ENCODE peak calls at places on chromosomes 5 and 9, in nine cellular contexts. One of them, this sample, is unnamed.

GRCh38 chr9:136585531-136586120 is 39.8 kb upstream of the NOTCH1 start:
- DNase-seq in fibroblast of lung: no peak
- DNase-seq in AG10803: no peak
- DNase-seq in astrocyte of the spinal cord: no peak
- DNase-seq in tibial artery: no peak
- DNase-seq in H1: no peak
- DNase-seq in heart right ventricle: no peak
- DNase-seq in CD8-positive, alpha-beta T cell: no peak
- DNase-seq in GM23338: no peak
- DNase-seq in this sample: no peak

GRCh38 chr9:107249665-107250285 is 33.3 kb upstream of the RAD23B start:
- DNase-seq in fibroblast of lung: no peak
- DNase-seq in AG10803: peak
- DNase-seq in astrocyte of the spinal cord: no peak
- DNase-seq in tibial artery: no peak
- DNase-seq in H1: no peak
- DNase-seq in heart right ventricle: no peak
- DNase-seq in CD8-positive, alpha-beta T cell: no peak
- DNase-seq in GM23338: no peak
- DNase-seq in this sample: no peak

GRCh38 chr9:109901191-109901590 is 121.2 kb downstream of the PALM2AKAP2 start:
- DNase-seq in fibroblast of lung: no peak
- DNase-seq in AG10803: peak
- DNase-seq in astrocyte of the spinal cord: no peak
- DNase-seq in tibial artery: no peak
- DNase-seq in H1: no peak
- DNase-seq in heart right ventricle: no peak
- DNase-seq in CD8-positive, alpha-beta T cell: no peak
- DNase-seq in GM23338: no peak
- DNase-seq in this sample: no peak

GRCh38 chr5:172454355-172455086 is at the start of gene SH3PXD2B:
- DNase-seq in fibroblast of lung: peak
- DNase-seq in AG10803: peak
- DNase-seq in astrocyte of the spinal cord: peak
- DNase-seq in tibial artery: peak
- DNase-seq in H1: no peak
- DNase-seq in heart right ventricle: peak
- DNase-seq in CD8-positive, alpha-beta T cell: peak
- DNase-seq in GM23338: peak
- DNase-seq in this sample: no peak

GRCh38 chr5:129243058-129243457 is 148.5 kb downstream of the ISOC1 start:
- DNase-seq in fibroblast of lung: peak
- DNase-seq in AG10803: no peak
- DNase-seq in astrocyte of the spinal cord: no peak
- DNase-seq in tibial artery: no peak
- DNase-seq in H1: no peak
- DNase-seq in heart right ventricle: no peak
- DNase-seq in CD8-positive, alpha-beta T cell: no peak
- DNase-seq in GM23338: no peak
- DNase-seq in this sample: no peak

GRCh38 chr9:2026598-2026997 is 11.5 kb downstream of the SMARCA2 start:
- DNase-seq in fibroblast of lung: no peak
- DNase-seq in AG10803: no peak
- DNase-seq in astrocyte of the spinal cord: no peak
- DNase-seq in tibial artery: no peak
- DNase-seq in H1: no peak
- DNase-seq in heart right ventricle: no peak
- DNase-seq in CD8-positive, alpha-beta T cell: no peak
- DNase-seq in GM23338: no peak
- DNase-seq in this sample: no peak

GRCh38 chr5:171595801-171596231 is 176.4 kb downstream of the FGF18 start:
- DNase-seq in fibroblast of lung: peak
- DNase-seq in AG10803: peak
- DNase-seq in astrocyte of the spinal cord: peak
- DNase-seq in tibial artery: peak
- DNase-seq in H1: no peak
- DNase-seq in heart right ventricle: no peak
- DNase-seq in CD8-positive, alpha-beta T cell: no peak
- DNase-seq in GM23338: no peak
- DNase-seq in this sample: no peak

GRCh38 chr9:127122176-127123151 is at the start of gene ANGPTL2:
- DNase-seq in fibroblast of lung: peak
- DNase-seq in AG10803: peak
- DNase-seq in astrocyte of the spinal cord: peak
- DNase-seq in tibial artery: peak
- DNase-seq in H1: peak
- DNase-seq in heart right ventricle: peak
- DNase-seq in CD8-positive, alpha-beta T cell: no peak
- DNase-seq in GM23338: peak
- DNase-seq in this sample: peak

GRCh38 chr5:157971466-157972324 is 112.8 kb upstream of the CLINT1 start:
- DNase-seq in fibroblast of lung: no peak
- DNase-seq in AG10803: peak
- DNase-seq in astrocyte of the spinal cord: no peak
- DNase-seq in tibial artery: no peak
- DNase-seq in H1: no peak
- DNase-seq in heart right ventricle: no peak
- DNase-seq in CD8-positive, alpha-beta T cell: no peak
- DNase-seq in GM23338: peak
- DNase-seq in this sample: no peak

GRCh38 chr9:21060919-21061561 is 16.7 kb downstream of the IFNB1 start:
- DNase-seq in fibroblast of lung: peak
- DNase-seq in AG10803: peak
- DNase-seq in astrocyte of the spinal cord: peak
- DNase-seq in tibial artery: no peak
- DNase-seq in H1: no peak
- DNase-seq in heart right ventricle: no peak
- DNase-seq in CD8-positive, alpha-beta T cell: no peak
- DNase-seq in GM23338: peak
- DNase-seq in this sample: peak

GRCh38 chr5:150763023-150763793 is 4.4 kb upstream of the DCTN4 start:
- DNase-seq in fibroblast of lung: peak
- DNase-seq in AG10803: peak
- DNase-seq in astrocyte of the spinal cord: peak
- DNase-seq in tibial artery: peak
- DNase-seq in H1: no peak
- DNase-seq in heart right ventricle: no peak
- DNase-seq in CD8-positive, alpha-beta T cell: no peak
- DNase-seq in GM23338: no peak
- DNase-seq in this sample: peak

GRCh38 chr5:174082286-174082685 is 36.8 kb downstream of the NSG2 start:
- DNase-seq in fibroblast of lung: no peak
- DNase-seq in AG10803: no peak
- DNase-seq in astrocyte of the spinal cord: no peak
- DNase-seq in tibial artery: no peak
- DNase-seq in H1: no peak
- DNase-seq in heart right ventricle: no peak
- DNase-seq in CD8-positive, alpha-beta T cell: no peak
- DNase-seq in GM23338: no peak
- DNase-seq in this sample: no peak

GRCh38 chr9:131370638-131371037 is 23.2 kb upstream of the PRRC2B start:
- DNase-seq in fibroblast of lung: no peak
- DNase-seq in AG10803: no peak
- DNase-seq in astrocyte of the spinal cord: no peak
- DNase-seq in tibial artery: no peak
- DNase-seq in H1: no peak
- DNase-seq in heart right ventricle: no peak
- DNase-seq in CD8-positive, alpha-beta T cell: no peak
- DNase-seq in GM23338: no peak
- DNase-seq in this sample: no peak

GRCh38 chr5:116145416-116145815 is 60.6 kb downstream of the COMMD10 start:
- DNase-seq in fibroblast of lung: no peak
- DNase-seq in AG10803: no peak
- DNase-seq in astrocyte of the spinal cord: no peak
- DNase-seq in tibial artery: no peak
- DNase-seq in H1: no peak
- DNase-seq in heart right ventricle: no peak
- DNase-seq in CD8-positive, alpha-beta T cell: peak
- DNase-seq in GM23338: no peak
- DNase-seq in this sample: no peak

GRCh38 chr5:9869616-9870288 is 239.6 kb upstream of the TAS2R1 start:
- DNase-seq in fibroblast of lung: peak
- DNase-seq in AG10803: peak
- DNase-seq in astrocyte of the spinal cord: peak
- DNase-seq in tibial artery: no peak
- DNase-seq in H1: no peak
- DNase-seq in heart right ventricle: no peak
- DNase-seq in CD8-positive, alpha-beta T cell: no peak
- DNase-seq in GM23338: no peak
- DNase-seq in this sample: peak

GRCh38 chr5:100860407-100860806 is 42.7 kb downstream of the ST8SIA4 start:
- DNase-seq in fibroblast of lung: no peak
- DNase-seq in AG10803: no peak
- DNase-seq in astrocyte of the spinal cord: no peak
- DNase-seq in tibial artery: no peak
- DNase-seq in H1: no peak
- DNase-seq in heart right ventricle: no peak
- DNase-seq in CD8-positive, alpha-beta T cell: no peak
- DNase-seq in GM23338: no peak
- DNase-seq in this sample: no peak

GRCh38 chr9:34501889-34502425 is 20.8 kb downstream of the ENHO start:
- DNase-seq in fibroblast of lung: peak
- DNase-seq in AG10803: peak
- DNase-seq in astrocyte of the spinal cord: peak
- DNase-seq in tibial artery: peak
- DNase-seq in H1: no peak
- DNase-seq in heart right ventricle: peak
- DNase-seq in CD8-positive, alpha-beta T cell: no peak
- DNase-seq in GM23338: peak
- DNase-seq in this sample: peak
- TF ChIP-seq CTCF in fibroblast of lung: no peak
- TF ChIP-seq CTCF in AG10803: peak
- TF ChIP-seq CTCF in astrocyte of the spinal cord: peak
- TF ChIP-seq CTCF in tibial artery: no peak
- TF ChIP-seq CTCF in H1: peak
- TF ChIP-seq CTCF in heart right ventricle: peak
- TF ChIP-seq CTCF in CD8-positive, alpha-beta T cell: no peak
- TF ChIP-seq CTCF in GM23338: no peak
- TF ChIP-seq CTCF in this sample: peak

GRCh38 chr9:121937248-121937647 is 155.9 kb downstream of the TTLL11 start:
- DNase-seq in fibroblast of lung: no peak
- DNase-seq in AG10803: no peak
- DNase-seq in astrocyte of the spinal cord: no peak
- DNase-seq in tibial artery: no peak
- DNase-seq in H1: no peak
- DNase-seq in heart right ventricle: no peak
- DNase-seq in CD8-positive, alpha-beta T cell: no peak
- DNase-seq in GM23338: no peak
- DNase-seq in this sample: no peak

GRCh38 chr9:121935744-121936143 is 157.4 kb downstream of the TTLL11 start:
- DNase-seq in fibroblast of lung: no peak
- DNase-seq in AG10803: no peak
- DNase-seq in astrocyte of the spinal cord: no peak
- DNase-seq in tibial artery: no peak
- DNase-seq in H1: no peak
- DNase-seq in heart right ventricle: no peak
- DNase-seq in CD8-positive, alpha-beta T cell: no peak
- DNase-seq in GM23338: peak
- DNase-seq in this sample: no peak

GRCh38 chr9:121942313-121942712 is 150.8 kb downstream of the TTLL11 start:
- DNase-seq in fibroblast of lung: no peak
- DNase-seq in AG10803: no peak
- DNase-seq in astrocyte of the spinal cord: no peak
- DNase-seq in tibial artery: no peak
- DNase-seq in H1: no peak
- DNase-seq in heart right ventricle: no peak
- DNase-seq in CD8-positive, alpha-beta T cell: no peak
- DNase-seq in GM23338: no peak
- DNase-seq in this sample: no peak

GRCh38 chr9:121939643-121940042 is 153.5 kb downstream of the TTLL11 start:
- DNase-seq in fibroblast of lung: no peak
- DNase-seq in AG10803: no peak
- DNase-seq in astrocyte of the spinal cord: no peak
- DNase-seq in tibial artery: no peak
- DNase-seq in H1: no peak
- DNase-seq in heart right ventricle: no peak
- DNase-seq in CD8-positive, alpha-beta T cell: no peak
- DNase-seq in GM23338: peak
- DNase-seq in this sample: no peak

DNA sequence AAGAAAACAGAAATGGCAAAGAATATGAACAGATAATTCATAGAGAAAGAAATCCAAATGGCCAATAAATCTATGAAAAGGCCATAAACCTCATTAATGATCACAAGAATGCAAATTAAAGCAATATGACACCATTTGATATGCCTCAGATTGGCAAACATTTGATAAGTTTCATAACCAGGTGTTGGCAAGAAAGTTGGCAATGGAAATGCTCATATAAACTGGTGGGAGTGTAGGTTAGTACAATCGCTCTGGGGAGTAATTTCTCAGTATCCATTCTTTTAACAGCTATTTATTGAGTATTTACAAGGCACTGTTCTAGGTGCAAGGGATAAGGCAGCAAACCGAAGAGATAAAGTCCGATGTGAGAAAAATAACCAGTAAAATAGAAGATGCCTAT is 154.5 kb downstream of the TTLL11 start:
- DNase-seq in fibroblast of lung: no peak
- DNase-seq in AG10803: no peak
- DNase-seq in astrocyte of the spinal cord: no peak
- DNase-seq in tibial artery: no peak
- DNase-seq in H1: no peak
- DNase-seq in heart right ventricle: no peak
- DNase-seq in CD8-positive, alpha-beta T cell: no peak
- DNase-seq in GM23338: no peak
- DNase-seq in this sample: no peak
- H3K4me3 ChIP-seq in fibroblast of lung: no peak
- H3K4me3 ChIP-seq in AG10803: no peak
- H3K4me3 ChIP-seq in astrocyte of the spinal cord: no peak
- H3K4me3 ChIP-seq in tibial artery: no peak
- H3K4me3 ChIP-seq in H1: no peak
- H3K4me3 ChIP-seq in heart right ventricle: no peak
- H3K4me3 ChIP-seq in CD8-positive, alpha-beta T cell: no peak
- H3K4me3 ChIP-seq in GM23338: no peak
- H3K4me3 ChIP-seq in this sample: no peak

DNA sequence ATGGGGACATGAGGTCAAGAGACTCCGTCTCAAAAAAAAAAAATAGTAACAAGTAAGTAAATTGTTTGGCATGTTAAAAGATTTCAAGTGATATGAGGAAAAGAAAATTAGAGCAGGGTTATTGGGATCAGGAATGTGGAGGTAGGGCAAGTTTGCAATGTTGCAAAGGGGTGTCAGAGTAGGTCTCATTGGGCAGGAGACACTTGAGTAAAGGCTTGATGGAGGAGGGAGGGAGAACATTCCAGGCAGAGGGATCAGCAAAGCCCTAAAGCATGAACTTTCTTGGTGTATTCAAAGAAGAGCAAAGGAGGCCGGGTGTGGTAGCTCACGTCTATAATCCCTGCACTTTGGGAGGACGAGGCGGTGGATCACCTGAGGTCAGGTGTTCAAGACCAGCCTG is 87.1 kb upstream of the HAND1 start:
- DNase-seq in fibroblast of lung: no peak
- DNase-seq in AG10803: no peak
- DNase-seq in astrocyte of the spinal cord: no peak
- DNase-seq in tibial artery: no peak
- DNase-seq in H1: no peak
- DNase-seq in heart right ventricle: no peak
- DNase-seq in CD8-positive, alpha-beta T cell: no peak
- DNase-seq in GM23338: no peak
- DNase-seq in this sample: no peak
- TF ChIP-seq CTCF in fibroblast of lung: no peak
- TF ChIP-seq CTCF in AG10803: no peak
- TF ChIP-seq CTCF in astrocyte of the spinal cord: no peak
- TF ChIP-seq CTCF in tibial artery: no peak
- TF ChIP-seq CTCF in H1: no peak
- TF ChIP-seq CTCF in heart right ventricle: no peak
- TF ChIP-seq CTCF in CD8-positive, alpha-beta T cell: no peak
- TF ChIP-seq CTCF in GM23338: no peak
- TF ChIP-seq CTCF in this sample: no peak

GRCh38 chr5:132225165-132226032 is 2.3 kb downstream of the P4HA2 start:
- DNase-seq in fibroblast of lung: peak
- DNase-seq in AG10803: peak
- DNase-seq in astrocyte of the spinal cord: peak
- DNase-seq in tibial artery: peak
- DNase-seq in H1: no peak
- DNase-seq in heart right ventricle: peak
- DNase-seq in CD8-positive, alpha-beta T cell: peak
- DNase-seq in GM23338: no peak
- DNase-seq in this sample: peak
- H3K4me3 ChIP-seq in fibroblast of lung: peak
- H3K4me3 ChIP-seq in AG10803: peak
- H3K4me3 ChIP-seq in astrocyte of the spinal cord: peak
- H3K4me3 ChIP-seq in tibial artery: no peak
- H3K4me3 ChIP-seq in H1: no peak
- H3K4me3 ChIP-seq in heart right ventricle: peak
- H3K4me3 ChIP-seq in CD8-positive, alpha-beta T cell: no peak
- H3K4me3 ChIP-seq in GM23338: no peak
- H3K4me3 ChIP-seq in this sample: no peak

This sample was measured in AG09309.